ENCODE peak calls at places on chromosomes 2 and 18, in eight cellular contexts. One of them, this sample, is unnamed.

GRCh38 chr2:10810175-10811161 is 2.1 kb downstream of the PDIA6 start:
- DNase-seq in transverse colon: no peak
- DNase-seq in stomach: no peak
- DNase-seq in mucosa of descending colon: no peak
- DNase-seq in sigmoid colon: peak; percentile 11
- DNase-seq in heart left ventricle: no peak
- DNase-seq in cardiac fibroblast: peak; percentile 31
- DNase-seq in GM13977: peak; percentile 62
- DNase-seq in this sample: no peak

GRCh38 chr2:63434597-63434996 is 153.7 kb downstream of the WDPCP start:
- DNase-seq in mucosa of descending colon: no peak
- DNase-seq in cardiac fibroblast: no peak
- DNase-seq in GM13977: no peak
- DNase-seq in stomach: no peak
- DNase-seq in transverse colon: no peak
- DNase-seq in sigmoid colon: no peak
- DNase-seq in heart left ventricle: no peak
- DNase-seq in this sample: no peak

GRCh38 chr18:31041346-31042067 is 1.0 kb downstream of the DSC3 start:
- DNase-seq in GM13977: peak; percentile 51
- DNase-seq in sigmoid colon: no peak
- DNase-seq in cardiac fibroblast: peak; percentile 23
- DNase-seq in stomach: no peak
- DNase-seq in heart left ventricle: no peak
- DNase-seq in mucosa of descending colon: peak; percentile 41
- DNase-seq in transverse colon: peak; percentile 10
- DNase-seq in this sample: peak; percentile 23

GRCh38 chr2:229226372-229226771 is 44.7 kb downstream of the PID1 start:
- DNase-seq in stomach: no peak
- DNase-seq in cardiac fibroblast: no peak
- DNase-seq in mucosa of descending colon: no peak
- DNase-seq in sigmoid colon: peak; percentile 82
- DNase-seq in transverse colon: no peak
- DNase-seq in GM13977: no peak
- DNase-seq in heart left ventricle: peak; percentile 41
- DNase-seq in this sample: no peak

GRCh38 chr2:61356958-61357350 is 113.9 kb downstream of the USP34 start:
- DNase-seq in cardiac fibroblast: peak; percentile 78
- DNase-seq in sigmoid colon: no peak
- DNase-seq in stomach: no peak
- DNase-seq in GM13977: no peak
- DNase-seq in mucosa of descending colon: no peak
- DNase-seq in heart left ventricle: no peak
- DNase-seq in transverse colon: no peak
- DNase-seq in this sample: no peak

GRCh38 chr2:2530334-2530733 is 199.3 kb upstream of the MYT1L start:
- DNase-seq in heart left ventricle: no peak
- DNase-seq in sigmoid colon: no peak
- DNase-seq in transverse colon: no peak
- DNase-seq in mucosa of descending colon: no peak
- DNase-seq in stomach: no peak
- DNase-seq in GM13977: no peak
- DNase-seq in cardiac fibroblast: no peak
- DNase-seq in this sample: no peak

GRCh38 chr18:43181711-43182110 is 66.2 kb upstream of the RIT2 start:
- DNase-seq in sigmoid colon: no peak
- DNase-seq in heart left ventricle: no peak
- DNase-seq in GM13977: no peak
- DNase-seq in mucosa of descending colon: no peak
- DNase-seq in transverse colon: no peak
- DNase-seq in cardiac fibroblast: peak; percentile 37
- DNase-seq in stomach: no peak
- DNase-seq in this sample: no peak

GRCh38 chr2:147110317-147110716 is 734.5 kb upstream of the ACVR2A start:
- DNase-seq in sigmoid colon: no peak
- DNase-seq in GM13977: no peak
- DNase-seq in mucosa of descending colon: no peak
- DNase-seq in cardiac fibroblast: no peak
- DNase-seq in stomach: no peak
- DNase-seq in transverse colon: no peak
- DNase-seq in heart left ventricle: no peak
- DNase-seq in this sample: no peak

GRCh38 chr2:190996338-190996946 is 17.5 kb downstream of the STAT1 start:
- DNase-seq in cardiac fibroblast: peak; percentile 50
- DNase-seq in heart left ventricle: peak; percentile 27
- DNase-seq in stomach: no peak
- DNase-seq in sigmoid colon: no peak
- DNase-seq in GM13977: peak; percentile 24
- DNase-seq in mucosa of descending colon: no peak
- DNase-seq in transverse colon: no peak
- DNase-seq in this sample: peak; percentile 48

GRCh38 chr2:191935247-191935646 is 88.4 kb upstream of the CAVIN2 start:
- DNase-seq in GM13977: no peak
- DNase-seq in cardiac fibroblast: no peak
- DNase-seq in transverse colon: no peak
- DNase-seq in heart left ventricle: no peak
- DNase-seq in mucosa of descending colon: no peak
- DNase-seq in sigmoid colon: no peak
- DNase-seq in stomach: no peak
- DNase-seq in this sample: no peak

GRCh38 chr2:127526940-127527804 is 883 bp upstream of the IWS1 start:
- DNase-seq in cardiac fibroblast: no peak
- DNase-seq in transverse colon: no peak
- DNase-seq in sigmoid colon: no peak
- DNase-seq in heart left ventricle: no peak
- DNase-seq in stomach: no peak
- DNase-seq in GM13977: no peak
- DNase-seq in mucosa of descending colon: no peak
- DNase-seq in this sample: peak; percentile 19

GRCh38 chr2:148044322-148044721 is 23.4 kb downstream of the MBD5 start:
- DNase-seq in sigmoid colon: no peak
- DNase-seq in GM13977: no peak
- DNase-seq in mucosa of descending colon: no peak
- DNase-seq in stomach: no peak
- DNase-seq in heart left ventricle: no peak
- DNase-seq in cardiac fibroblast: no peak
- DNase-seq in transverse colon: no peak
- DNase-seq in this sample: no peak

GRCh38 chr18:55320399-55321255 is 267.4 kb downstream of the TCF4 start:
- DNase-seq in transverse colon: no peak
- DNase-seq in mucosa of descending colon: no peak
- DNase-seq in heart left ventricle: no peak
- DNase-seq in GM13977: no peak
- DNase-seq in cardiac fibroblast: no peak
- DNase-seq in stomach: no peak
- DNase-seq in sigmoid colon: no peak
- DNase-seq in this sample: no peak

GRCh38 chr2:42809131-42809875 is 16.9 kb upstream of the HAAO start:
- DNase-seq in cardiac fibroblast: no peak
- DNase-seq in GM13977: no peak
- DNase-seq in transverse colon: peak; percentile 32
- DNase-seq in mucosa of descending colon: no peak
- DNase-seq in stomach: no peak
- DNase-seq in sigmoid colon: peak; percentile 74
- DNase-seq in heart left ventricle: no peak
- DNase-seq in this sample: no peak

GRCh38 chr2:9002637-9003365 is 683 bp downstream of the MBOAT2 start:
- DNase-seq in cardiac fibroblast: peak; percentile 14
- DNase-seq in mucosa of descending colon: peak; percentile 60
- DNase-seq in stomach: no peak
- DNase-seq in heart left ventricle: peak; percentile 31
- DNase-seq in GM13977: peak; percentile 21
- DNase-seq in transverse colon: peak; percentile 23
- DNase-seq in sigmoid colon: peak; percentile 63
- DNase-seq in this sample: peak; percentile 20

GRCh38 chr2:217098435-217098834 is 238.6 kb upstream of the TNP1 start:
- DNase-seq in GM13977: no peak
- DNase-seq in cardiac fibroblast: no peak
- DNase-seq in sigmoid colon: no peak
- DNase-seq in transverse colon: no peak
- DNase-seq in heart left ventricle: no peak
- DNase-seq in mucosa of descending colon: no peak
- DNase-seq in stomach: no peak
- DNase-seq in this sample: no peak

GRCh38 chr2:9545502-9545901 is 10.1 kb downstream of the ADAM17 start:
- DNase-seq in GM13977: no peak
- DNase-seq in cardiac fibroblast: no peak
- DNase-seq in sigmoid colon: no peak
- DNase-seq in stomach: no peak
- DNase-seq in heart left ventricle: no peak
- DNase-seq in transverse colon: no peak
- DNase-seq in mucosa of descending colon: no peak
- DNase-seq in this sample: no peak

GRCh38 chr2:206212673-206213513 is 53.2 kb downstream of the EEF1B2 start:
- DNase-seq in heart left ventricle: no peak
- DNase-seq in sigmoid colon: no peak
- DNase-seq in cardiac fibroblast: peak; percentile 62
- DNase-seq in GM13977: no peak
- DNase-seq in mucosa of descending colon: no peak
- DNase-seq in stomach: no peak
- DNase-seq in transverse colon: no peak
- DNase-seq in this sample: no peak

DNA sequence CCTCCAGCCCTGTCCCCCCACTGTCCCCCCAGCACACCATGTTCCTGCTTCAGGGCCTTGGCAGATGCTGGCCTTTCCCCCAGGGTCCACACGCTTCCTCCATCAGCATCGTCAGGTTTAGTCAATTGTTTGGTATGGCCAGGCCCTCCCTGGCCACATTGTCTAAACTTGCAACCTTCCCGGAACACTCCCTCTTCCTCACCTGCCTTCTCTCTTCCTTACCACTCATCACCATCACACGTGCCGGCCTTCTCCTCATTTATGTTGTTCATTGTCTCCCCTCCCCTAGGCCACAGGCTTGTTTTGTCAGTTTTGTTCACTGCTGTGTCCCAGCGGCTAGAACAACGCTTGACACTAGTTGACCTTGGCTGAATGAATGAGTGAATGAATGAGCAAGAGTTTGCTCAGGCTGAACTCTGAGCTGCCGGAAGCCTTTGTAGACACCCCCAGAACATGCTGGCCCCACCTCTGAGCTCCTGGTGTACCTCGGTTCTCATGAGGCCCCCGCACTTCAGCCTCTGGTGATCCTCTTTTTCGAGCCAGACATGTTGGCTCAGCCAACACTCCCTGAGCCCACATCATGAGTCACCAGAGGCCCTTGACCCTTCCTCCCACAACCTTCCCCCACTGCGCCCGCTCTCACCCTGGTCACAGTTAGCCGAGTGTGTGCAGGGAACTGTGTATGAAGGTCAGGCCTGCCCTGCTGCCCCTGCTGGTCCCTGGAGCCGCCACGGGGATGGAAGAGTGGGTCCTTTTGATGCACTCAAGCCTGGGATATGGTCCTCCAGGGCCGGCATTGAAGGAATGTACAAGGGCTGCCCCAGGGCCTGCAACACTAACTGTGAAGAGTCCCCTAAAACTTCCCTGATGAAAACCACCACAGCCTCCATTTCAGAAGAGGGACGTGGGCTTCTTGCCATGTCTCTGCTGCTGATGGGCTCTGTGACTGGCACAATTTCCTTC is 57.5 kb downstream of the HS1BP3 start:
- DNase-seq in cardiac fibroblast: peak; percentile 97
- DNase-seq in sigmoid colon: peak; percentile 79
- DNase-seq in transverse colon: peak; percentile 30
- DNase-seq in mucosa of descending colon: no peak
- DNase-seq in GM13977: no peak
- DNase-seq in heart left ventricle: peak; percentile 56
- DNase-seq in stomach: peak; percentile 69
- DNase-seq in this sample: peak; percentile 84
- TF ChIP-seq CTCF in cardiac fibroblast: peak; percentile 6
- TF ChIP-seq CTCF in sigmoid colon: no peak
- TF ChIP-seq CTCF in transverse colon: no peak
- TF ChIP-seq CTCF in mucosa of descending colon: no peak
- TF ChIP-seq CTCF in GM13977: no peak
- TF ChIP-seq CTCF in heart left ventricle: no peak
- TF ChIP-seq CTCF in stomach: no peak
- TF ChIP-seq CTCF in this sample: no peak

GRCh38 chr18:79926306-79926705 is 25.1 kb downstream of the SLC66A2 start:
- DNase-seq in sigmoid colon: peak; percentile 38
- DNase-seq in GM13977: no peak
- DNase-seq in stomach: peak; percentile 18
- DNase-seq in transverse colon: no peak
- DNase-seq in mucosa of descending colon: peak; percentile 19
- DNase-seq in heart left ventricle: peak; percentile 9
- DNase-seq in cardiac fibroblast: no peak
- DNase-seq in this sample: no peak

GRCh38 chr18:79925656-79925979 is 25.8 kb downstream of the SLC66A2 start:
- DNase-seq in GM13977: no peak
- DNase-seq in mucosa of descending colon: no peak
- DNase-seq in stomach: peak; percentile 13
- DNase-seq in transverse colon: no peak
- DNase-seq in heart left ventricle: no peak
- DNase-seq in sigmoid colon: peak; percentile 26
- DNase-seq in cardiac fibroblast: no peak
- DNase-seq in this sample: no peak

GRCh38 chr18:79926715-79927596 is 24.5 kb downstream of the SLC66A2 start:
- DNase-seq in heart left ventricle: peak; percentile 16
- DNase-seq in mucosa of descending colon: peak; percentile 48
- DNase-seq in transverse colon: peak; percentile 3
- DNase-seq in cardiac fibroblast: no peak
- DNase-seq in stomach: peak; percentile 18
- DNase-seq in GM13977: no peak
- DNase-seq in sigmoid colon: peak; percentile 52
- DNase-seq in this sample: no peak

GRCh38 chr18:79923896-79924585 is 27.4 kb downstream of the SLC66A2 start:
- DNase-seq in transverse colon: no peak
- DNase-seq in sigmoid colon: peak; percentile 47
- DNase-seq in mucosa of descending colon: peak; percentile 19
- DNase-seq in cardiac fibroblast: no peak
- DNase-seq in stomach: peak; percentile 15
- DNase-seq in GM13977: no peak
- DNase-seq in heart left ventricle: peak; percentile 12
- DNase-seq in this sample: no peak

GRCh38 chr18:79924814-79925655 is 26.4 kb downstream of the SLC66A2 start:
- DNase-seq in cardiac fibroblast: no peak
- DNase-seq in transverse colon: peak; percentile 6
- DNase-seq in mucosa of descending colon: peak; percentile 22
- DNase-seq in sigmoid colon: peak; percentile 62
- DNase-seq in stomach: peak; percentile 21
- DNase-seq in heart left ventricle: peak; percentile 49
- DNase-seq in GM13977: no peak
- DNase-seq in this sample: no peak
- TF ChIP-seq CTCF in cardiac fibroblast: no peak
- TF ChIP-seq CTCF in transverse colon: no peak
- TF ChIP-seq CTCF in mucosa of descending colon: no peak
- TF ChIP-seq CTCF in sigmoid colon: no peak
- TF ChIP-seq CTCF in stomach: no peak
- TF ChIP-seq CTCF in heart left ventricle: no peak
- TF ChIP-seq CTCF in GM13977: no peak
- TF ChIP-seq CTCF in this sample: no peak

GRCh38 chr2:18001671-18002070 is 123.2 kb downstream of the KCNS3 start:
- DNase-seq in transverse colon: no peak
- DNase-seq in mucosa of descending colon: no peak
- DNase-seq in sigmoid colon: no peak
- DNase-seq in cardiac fibroblast: no peak
- DNase-seq in heart left ventricle: no peak
- DNase-seq in stomach: no peak
- DNase-seq in GM13977: no peak
- DNase-seq in this sample: no peak
- TF ChIP-seq CTCF in transverse colon: no peak
- TF ChIP-seq CTCF in mucosa of descending colon: no peak
- TF ChIP-seq CTCF in sigmoid colon: no peak
- TF ChIP-seq CTCF in cardiac fibroblast: no peak
- TF ChIP-seq CTCF in heart left ventricle: no peak
- TF ChIP-seq CTCF in stomach: no peak
- TF ChIP-seq CTCF in GM13977: peak; percentile 17
- TF ChIP-seq CTCF in this sample: no peak

GRCh38 chr18:49859006-49859359 is 45.6 kb upstream of the ACAA2 start:
- DNase-seq in heart left ventricle: no peak
- DNase-seq in mucosa of descending colon: peak; percentile 87
- DNase-seq in GM13977: no peak
- DNase-seq in sigmoid colon: no peak
- DNase-seq in stomach: peak; percentile 78
- DNase-seq in cardiac fibroblast: no peak
- DNase-seq in transverse colon: peak; percentile 84
- DNase-seq in this sample: no peak
- TF ChIP-seq CTCF in heart left ventricle: no peak
- TF ChIP-seq CTCF in mucosa of descending colon: peak; percentile 4
- TF ChIP-seq CTCF in GM13977: no peak
- TF ChIP-seq CTCF in sigmoid colon: no peak
- TF ChIP-seq CTCF in stomach: no peak
- TF ChIP-seq CTCF in cardiac fibroblast: no peak
- TF ChIP-seq CTCF in transverse colon: peak; percentile 32
- TF ChIP-seq CTCF in this sample: peak; percentile 3

This sample was measured in Calu3.